ENCODE peak calls at places on chromosomes 6 and 20, in nine cellular contexts. I, F, H, C, K, U, D, M and P are unnamed samples.

GRCh38 chr20:45538209-45538798 is 978 bp downstream of the WFDC6 start:
- DNase-seq in I (no peak), F (no peak), H (no peak), C (no peak), K (no peak), U (no peak), D (no peak), M (no peak), P (no peak)

GRCh38 chr6:11096109-11096508 is 2.5 kb downstream of the SMIM13 start:
- DNase-seq in I (no peak), F (no peak), H (no peak), C (no peak), K (no peak), U (no peak), D (no peak), M (peak), P (no peak)

GRCh38 chr20:57157106-57157691 is 109.2 kb downstream of the BMP7 start:
- DNase-seq in I (peak), F (no peak), H (no peak), C (no peak), K (no peak), U (no peak), D (no peak), M (no peak), P (no peak)

GRCh38 chr20:17969884-17970409 is 1.1 kb downstream of the MGME1 start:
- DNase-seq in I (peak), F (peak), H (no peak), C (peak), K (peak), U (peak), D (peak), M (peak), P (peak)

GRCh38 chr20:44054849-44055248 is 132.1 kb downstream of the JPH2 start:
- DNase-seq in I (no peak), F (no peak), H (no peak), C (no peak), K (no peak), U (no peak), D (no peak), M (no peak), P (no peak)

GRCh38 chr6:3773696-3774298 is 22.3 kb upstream of the PXDC1 start:
- DNase-seq in I (no peak), F (no peak), H (peak), C (no peak), K (no peak), U (no peak), D (peak), M (peak), P (no peak)

GRCh38 chr20:10448270-10449156 is 13.4 kb downstream of the SLX4IP start:
- DNase-seq in I (no peak), F (no peak), H (no peak), C (no peak), K (no peak), U (no peak), D (no peak), M (peak), P (no peak)

GRCh38 chr6:30127238-30128093 is 8.5 kb upstream of the TRIM40 start:
- DNase-seq in I (no peak), F (no peak), H (no peak), C (no peak), K (no peak), U (no peak), D (no peak), M (no peak), P (no peak)